ENCODE peak calls at places on chromosomes 7 and 10, in four cellular contexts. S is AG10803, N is A549, Y is heart right ventricle. P is an unnamed sample.

GRCh38 chr7:2691223-2691818 is 3.3 kb downstream of the AMZ1 start:
- DNase-seq in S (no peak), N (no peak), Y (no peak), P (no peak)

GRCh38 chr10:26407406-26407969 is 30.7 kb upstream of the APBB1IP start:
- DNase-seq in S (peak), N (peak), Y (no peak), P (peak)

GRCh38 chr7:26337232-26337865 is 45.7 kb downstream of the SNX10 start:
- DNase-seq in S (no peak), N (no peak), Y (no peak), P (no peak)

GRCh38 chr7:38398725-38399321 is 125.4 kb upstream of the TARP start:
- DNase-seq in S (peak), N (peak), Y (peak), P (peak)

GRCh38 chr7:85322252-85322651 is 135.4 kb upstream of the SEMA3D start:
- DNase-seq in S (no peak), N (no peak), Y (no peak), P (no peak)

GRCh38 chr7:7642081-7642480 is 1.5 kb downstream of the UMAD1 start:
- DNase-seq in S (no peak), N (no peak), Y (no peak), P (no peak)

GRCh38 chr10:44811072-44811471 is 100.1 kb upstream of the TMEM72 start:
- DNase-seq in S (no peak), N (no peak), Y (no peak), P (no peak)

GRCh38 chr10:121694966-121695340 is 96.7 kb upstream of the FGFR2 start:
- DNase-seq in S (no peak), N (no peak), Y (no peak), P (no peak)

GRCh38 chr7:11185179-11185578 is 211.5 kb downstream of the PHF14 start:
- DNase-seq in S (peak), N (no peak), Y (no peak), P (peak)

GRCh38 chr7:94810496-94810895 is 96.9 kb upstream of the PPP1R9A start:
- DNase-seq in S (no peak), N (no peak), Y (no peak), P (no peak)

GRCh38 chr7:149500910-149501309 is 3.3 kb upstream of the ZNF746 start:
- DNase-seq in S (no peak), N (no peak), Y (peak), P (no peak)

GRCh38 chr7:157909370-157909769 is 572.6 kb downstream of the DNAJB6 start:
- DNase-seq in S (no peak), N (no peak), Y (no peak), P (no peak)

GRCh38 chr7:154770361-154770760 is 232.6 kb downstream of the PAXIP1 start:
- DNase-seq in S (no peak), N (no peak), Y (no peak), P (no peak)

GRCh38 chr10:71864861-71865473 is 13.9 kb upstream of the PSAP start:
- DNase-seq in S (peak), N (peak), Y (no peak), P (peak)

GRCh38 chr10:86123745-86124144 is 242.8 kb downstream of the GRID1 start:
- DNase-seq in S (no peak), N (no peak), Y (no peak), P (no peak)

GRCh38 chr7:142941541-142941940 is 2.3 kb downstream of the LLCFC1 start:
- DNase-seq in S (no peak), N (no peak), Y (no peak), P (no peak)

GRCh38 chr7:48426966-48427555 is 255.8 kb downstream of the ABCA13 start:
- DNase-seq in S (peak), N (peak), Y (no peak), P (peak)

GRCh38 chr10:4255751-4256150 is 470.7 kb upstream of the KLF6 start:
- DNase-seq in S (no peak), N (no peak), Y (no peak), P (no peak)

GRCh38 chr7:33495207-33495606 is 365.8 kb downstream of the BBS9 start:
- DNase-seq in S (peak), N (no peak), Y (no peak), P (peak)

GRCh38 chr7:30888783-30889182 is 22.9 kb upstream of the AQP1 start:
- DNase-seq in S (peak), N (peak), Y (no peak), P (peak)

GRCh38 chr7:22832422-22832821 is 9.8 kb upstream of the TOMM7 start:
- DNase-seq in S (no peak), N (no peak), Y (no peak), P (no peak)

GRCh38 chr7:22834028-22834427 is 11.4 kb upstream of the TOMM7 start:
- DNase-seq in S (no peak), N (no peak), Y (no peak), P (no peak)

GRCh38 chr7:22831602-22832001 is 9.0 kb upstream of the TOMM7 start:
- DNase-seq in S (peak), N (no peak), Y (no peak), P (no peak)

GRCh38 chr7:22837308-22837707 is 14.7 kb upstream of the TOMM7 start:
- DNase-seq in S (no peak), N (no peak), Y (no peak), P (no peak)

DNA sequence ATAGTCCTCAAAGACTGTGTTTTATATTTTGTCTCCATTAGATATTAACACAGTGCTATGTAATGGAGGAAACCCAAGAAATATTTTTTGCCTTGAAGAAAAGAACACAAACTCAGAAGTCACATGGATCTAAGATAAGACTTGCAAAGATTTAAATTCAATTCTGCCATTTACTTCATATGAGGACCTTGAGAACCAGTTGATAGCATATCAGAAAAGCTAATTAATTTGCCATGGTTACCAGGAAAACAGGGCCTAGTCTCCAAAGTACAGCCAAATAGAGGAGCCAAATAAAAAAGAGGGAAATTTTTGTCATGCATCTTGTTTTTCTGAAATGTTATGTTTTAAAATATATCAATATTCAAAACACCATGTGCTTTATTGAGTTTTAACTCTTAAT is 10.5 kb upstream of the TOMM7 start:
- DNase-seq in S (no peak), N (no peak), Y (no peak), P (no peak)
- TF ChIP-seq CTCF in S (no peak), N (no peak), Y (no peak), P (no peak)

GRCh38 chr7:74253975-74254857 is at the start of gene RFC2:
- DNase-seq in S (peak), N (peak), Y (peak), P (peak)
- TF ChIP-seq CTCF in S (no peak), N (no peak), Y (peak), P (peak)

GRCh38 chr7:104767826-104768536 is 246.0 kb upstream of the KMT2E start:
- DNase-seq in S (no peak), N (no peak), Y (no peak), P (no peak)

GRCh38 chr7:104761892-104762291 is 252.1 kb upstream of the KMT2E start:
- DNase-seq in S (no peak), N (no peak), Y (no peak), P (no peak)

GRCh38 chr7:104772405-104772821 is 241.6 kb upstream of the KMT2E start:
- DNase-seq in S (no peak), N (no peak), Y (no peak), P (no peak)

DNA sequence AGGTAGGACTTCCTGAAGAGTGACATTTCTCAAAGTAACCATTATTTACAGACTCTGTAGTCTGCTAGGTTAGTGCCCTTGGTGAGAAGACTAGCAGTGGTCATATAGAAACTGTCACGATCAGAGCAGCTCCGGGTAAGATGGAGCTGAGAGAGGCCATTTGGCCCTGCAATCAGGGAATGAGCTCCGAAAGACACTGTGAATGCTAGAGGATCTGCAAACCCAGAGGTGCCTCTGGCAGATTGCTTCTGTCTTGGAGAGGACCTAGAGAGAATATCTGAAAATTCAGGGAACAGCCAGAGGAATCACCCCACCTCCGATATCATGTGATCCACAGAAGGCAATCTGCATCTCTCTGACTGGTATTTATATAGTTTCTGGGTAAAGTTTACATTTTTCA is 246.9 kb upstream of the KMT2E start:
- DNase-seq in S (no peak), N (no peak), Y (no peak), P (no peak)
- TF ChIP-seq CTCF in S (no peak), N (no peak), Y (no peak), P (no peak)

GRCh38 chr10:101354584-101355070 is 662 bp downstream of the BTRC start:
- DNase-seq in S (no peak), N (no peak), Y (no peak), P (no peak)
- TF ChIP-seq CTCF in S (no peak), N (no peak), Y (no peak), P (no peak)

GRCh38 chr7:17991866-17992648 is 35.6 kb downstream of the PRPS1L1 start:
- DNase-seq in S (no peak), N (no peak), Y (no peak), P (no peak)
- TF ChIP-seq CTCF in S (peak), N (no peak), Y (peak), P (peak)

GRCh38 chr7:78777844-78778243 is 675.6 kb downstream of the MAGI2 start:
- DNase-seq in S (no peak), N (no peak), Y (no peak), P (peak)

GRCh38 chr7:78783179-78783962 is 670.1 kb downstream of the MAGI2 start:
- DNase-seq in S (no peak), N (no peak), Y (no peak), P (no peak)

GRCh38 chr7:78780560-78780959 is 672.9 kb downstream of the MAGI2 start:
- DNase-seq in S (no peak), N (no peak), Y (no peak), P (no peak)

DNA sequence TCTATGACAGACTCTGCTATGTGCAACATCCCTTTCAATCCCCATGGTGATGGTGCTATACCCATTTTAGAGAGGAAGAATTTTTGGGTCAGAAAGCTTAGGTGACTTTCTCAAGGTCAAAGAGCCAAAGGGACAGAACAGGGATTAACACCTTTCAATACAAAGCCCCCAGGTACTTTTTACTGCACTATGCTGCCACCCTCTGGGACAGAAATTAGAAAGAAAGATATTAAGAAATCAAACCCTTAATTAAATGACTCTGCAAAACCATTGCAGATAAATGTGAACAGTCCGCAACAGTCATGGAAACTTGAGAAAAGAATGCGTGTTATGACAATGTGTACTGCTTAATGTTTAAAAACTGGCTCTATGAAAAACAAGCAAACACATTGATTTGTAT is 673.7 kb downstream of the MAGI2 start:
- DNase-seq in S (no peak), N (no peak), Y (no peak), P (no peak)
- TF ChIP-seq CTCF in S (no peak), N (no peak), Y (no peak), P (no peak)

GRCh38 chr10:76303682-76304316 is 872.4 kb downstream of the LRMDA start:
- DNase-seq in S (peak), N (peak), Y (peak), P (peak)

GRCh38 chr10:76302491-76302890 is 871.1 kb downstream of the LRMDA start:
- DNase-seq in S (peak), N (no peak), Y (no peak), P (no peak)

GRCh38 chr10:76299501-76299900 is 868.1 kb downstream of the LRMDA start:
- DNase-seq in S (no peak), N (no peak), Y (no peak), P (no peak)

GRCh38 chr10:76302936-76303656 is 871.7 kb downstream of the LRMDA start:
- DNase-seq in S (no peak), N (no peak), Y (no peak), P (no peak)

GRCh38 chr10:76301950-76302349 is 870.5 kb downstream of the LRMDA start:
- DNase-seq in S (no peak), N (no peak), Y (no peak), P (no peak)
- TF ChIP-seq CTCF in S (peak), N (no peak), Y (no peak), P (peak)

GRCh38 chr7:135272303-135272702 is 38.7 kb downstream of the STRA8 start:
- DNase-seq in S (no peak), N (no peak), Y (no peak), P (no peak)

GRCh38 chr7:135273581-135273980 is 39.9 kb downstream of the STRA8 start:
- DNase-seq in S (no peak), N (no peak), Y (no peak), P (no peak)

GRCh38 chr7:135275971-135276580 is 42.4 kb downstream of the STRA8 start:
- DNase-seq in S (no peak), N (no peak), Y (no peak), P (no peak)

GRCh38 chr7:135277161-135277560 is 43.5 kb downstream of the STRA8 start:
- DNase-seq in S (no peak), N (no peak), Y (no peak), P (no peak)

DNA sequence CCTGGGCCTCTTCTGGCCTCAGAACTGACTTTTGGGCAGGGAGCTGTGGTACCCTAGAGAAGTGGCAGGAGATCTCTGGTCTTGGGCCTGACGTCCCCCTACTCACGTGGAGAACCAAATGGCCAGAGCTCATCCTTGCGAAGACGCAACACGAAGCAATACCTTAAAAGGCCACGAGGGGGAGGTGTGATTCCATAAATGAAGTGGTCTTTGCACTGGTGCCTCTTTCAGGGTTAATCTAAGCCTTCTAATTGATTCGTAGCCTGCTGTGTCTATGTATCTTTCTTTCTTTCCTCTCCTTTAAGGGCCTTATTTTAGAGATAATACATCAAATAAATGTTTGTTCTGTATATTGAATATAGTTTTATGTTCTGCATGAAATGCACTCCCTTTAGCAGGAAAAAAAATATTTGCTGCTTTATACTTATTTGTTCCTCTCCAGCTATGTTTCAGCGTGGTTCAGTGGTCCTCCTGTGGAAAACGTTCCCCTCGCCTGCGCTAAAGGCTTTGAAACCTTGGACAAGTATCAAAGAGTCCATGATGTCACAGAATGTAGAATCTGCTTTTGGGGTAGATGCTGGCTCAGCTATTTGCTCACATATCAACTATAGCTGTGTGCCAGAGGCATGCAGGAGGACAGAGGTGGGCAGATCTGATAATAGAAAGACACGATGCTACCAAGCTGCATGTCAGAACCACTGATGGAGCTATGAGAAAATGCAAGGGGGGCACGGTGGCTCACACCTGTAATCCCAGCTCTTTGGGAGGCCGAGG is 41.0 kb downstream of the STRA8 start:
- DNase-seq in S (peak), N (peak), Y (peak), P (peak)
- TF ChIP-seq CTCF in S (peak), N (peak), Y (peak), P (peak)

GRCh38 chr7:97117372-97118188 is at the start of gene SDHAF3:
- DNase-seq in S (peak), N (peak), Y (peak), P (peak)
- TF ChIP-seq CTCF in S (no peak), N (peak), Y (peak), P (peak)

DNA sequence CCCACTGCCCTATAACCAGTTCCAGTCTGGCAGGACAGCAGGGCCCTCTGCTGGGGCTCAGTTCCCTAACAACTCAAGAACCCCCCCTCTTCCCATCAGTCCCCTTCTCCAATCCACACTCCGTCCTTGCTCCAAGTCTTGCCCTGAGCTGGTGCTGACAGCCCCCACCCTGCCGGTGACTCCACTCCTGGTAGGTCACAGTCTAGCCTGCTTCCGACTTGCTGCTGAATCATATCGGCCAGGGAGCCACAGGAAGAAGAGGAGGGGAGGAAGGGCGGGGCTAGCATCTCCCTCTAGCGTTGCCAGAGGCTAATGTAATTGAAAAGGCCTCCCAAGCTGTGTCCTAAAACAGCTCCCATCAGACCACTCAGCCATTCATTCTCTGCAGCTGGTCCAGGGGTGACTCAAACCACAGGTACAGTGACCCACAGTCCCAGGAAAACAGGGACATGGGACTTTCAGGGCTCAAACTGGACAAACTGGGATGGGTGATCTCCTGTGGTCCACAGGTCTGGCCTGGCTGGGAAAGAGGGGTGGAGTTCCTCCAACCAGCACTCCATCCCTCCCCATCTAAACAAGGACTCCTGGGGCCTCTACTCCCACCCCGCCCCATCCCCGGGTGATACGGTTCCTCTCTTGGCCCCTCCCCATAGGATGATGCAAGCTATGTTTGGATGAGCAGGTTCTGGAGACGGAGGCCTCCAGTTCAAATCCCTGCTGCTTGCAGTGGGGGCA is 158.8 kb downstream of the SH3PXD2A start:
- DNase-seq in S (peak), N (peak), Y (peak), P (peak)
- TF ChIP-seq CTCF in S (peak), N (peak), Y (peak), P (peak)